ENCODE peak calls at places on chromosomes 11 and 22, in six cellular contexts. One of them, this sample, is unnamed.

GRCh38 chr22:48353116-48353947 is 1474.3 kb downstream of the BRD1 start:
- DNase-seq in stimulated activated CD4-positive, alpha-beta T cell treated with anti-CD3 and anti-CD28 coated beads, Interleukin-12 subunit alpha, Interleukin-12 subunit beta, amount 100 ng/mL, for 24 hours: no peak
- DNase-seq in NCI-H1092 treated with DMSO at 0.1 percent for 48 hours: no peak
- DNase-seq in suprapubic skin: no peak
- DNase-seq in effector CD4-positive, alpha-beta T cell: no peak
- DNase-seq in spleen: peak
- DNase-seq in this sample: no peak

GRCh38 chr11:67464411-67465189 is 4.5 kb downstream of the TMEM134 start:
- DNase-seq in stimulated activated CD4-positive, alpha-beta T cell treated with anti-CD3 and anti-CD28 coated beads, Interleukin-12 subunit alpha, Interleukin-12 subunit beta, amount 100 ng/mL, for 24 hours: peak
- DNase-seq in suprapubic skin: peak
- DNase-seq in effector CD4-positive, alpha-beta T cell: peak
- DNase-seq in spleen: peak
- DNase-seq in NCI-H1092 treated with DMSO at 0.1 percent for 48 hours: peak
- DNase-seq in this sample: no peak

GRCh38 chr11:45754261-45754709 is 50.7 kb upstream of the SLC35C1 start:
- DNase-seq in effector CD4-positive, alpha-beta T cell: no peak
- DNase-seq in NCI-H1092 treated with DMSO at 0.1 percent for 48 hours: no peak
- DNase-seq in stimulated activated CD4-positive, alpha-beta T cell treated with anti-CD3 and anti-CD28 coated beads, Interleukin-12 subunit alpha, Interleukin-12 subunit beta, amount 100 ng/mL, for 24 hours: no peak
- DNase-seq in suprapubic skin: no peak
- DNase-seq in spleen: no peak
- DNase-seq in this sample: no peak

GRCh38 chr11:61460474-61460881 is 30.6 kb downstream of the SDHAF2 start:
- DNase-seq in NCI-H1092 treated with DMSO at 0.1 percent for 48 hours: peak
- DNase-seq in suprapubic skin: no peak
- DNase-seq in effector CD4-positive, alpha-beta T cell: no peak
- DNase-seq in spleen: no peak
- DNase-seq in stimulated activated CD4-positive, alpha-beta T cell treated with anti-CD3 and anti-CD28 coated beads, Interleukin-12 subunit alpha, Interleukin-12 subunit beta, amount 100 ng/mL, for 24 hours: no peak
- DNase-seq in this sample: peak

GRCh38 chr11:2449548-2450320 is 4.9 kb downstream of the KCNQ1 start:
- DNase-seq in NCI-H1092 treated with DMSO at 0.1 percent for 48 hours: no peak
- DNase-seq in spleen: peak
- DNase-seq in stimulated activated CD4-positive, alpha-beta T cell treated with anti-CD3 and anti-CD28 coated beads, Interleukin-12 subunit alpha, Interleukin-12 subunit beta, amount 100 ng/mL, for 24 hours: no peak
- DNase-seq in effector CD4-positive, alpha-beta T cell: no peak
- DNase-seq in suprapubic skin: no peak
- DNase-seq in this sample: no peak

GRCh38 chr22:17569971-17570511 is 6.7 kb downstream of the SLC25A18 start:
- DNase-seq in effector CD4-positive, alpha-beta T cell: no peak
- DNase-seq in NCI-H1092 treated with DMSO at 0.1 percent for 48 hours: peak
- DNase-seq in suprapubic skin: no peak
- DNase-seq in stimulated activated CD4-positive, alpha-beta T cell treated with anti-CD3 and anti-CD28 coated beads, Interleukin-12 subunit alpha, Interleukin-12 subunit beta, amount 100 ng/mL, for 24 hours: no peak
- DNase-seq in spleen: no peak
- DNase-seq in this sample: peak

GRCh38 chr11:67410369-67410831 is 5.1 kb upstream of the CARNS1 start:
- DNase-seq in suprapubic skin: no peak
- DNase-seq in NCI-H1092 treated with DMSO at 0.1 percent for 48 hours: no peak
- DNase-seq in spleen: peak
- DNase-seq in stimulated activated CD4-positive, alpha-beta T cell treated with anti-CD3 and anti-CD28 coated beads, Interleukin-12 subunit alpha, Interleukin-12 subunit beta, amount 100 ng/mL, for 24 hours: no peak
- DNase-seq in effector CD4-positive, alpha-beta T cell: no peak
- DNase-seq in this sample: no peak

GRCh38 chr22:42791721-42792452 is 65.2 kb downstream of the ARFGAP3 start:
- DNase-seq in spleen: no peak
- DNase-seq in suprapubic skin: no peak
- DNase-seq in effector CD4-positive, alpha-beta T cell: no peak
- DNase-seq in stimulated activated CD4-positive, alpha-beta T cell treated with anti-CD3 and anti-CD28 coated beads, Interleukin-12 subunit alpha, Interleukin-12 subunit beta, amount 100 ng/mL, for 24 hours: no peak
- DNase-seq in NCI-H1092 treated with DMSO at 0.1 percent for 48 hours: no peak
- DNase-seq in this sample: no peak

GRCh38 chr11:67262731-67263675 is 3.3 kb upstream of the GRK2 start:
- DNase-seq in stimulated activated CD4-positive, alpha-beta T cell treated with anti-CD3 and anti-CD28 coated beads, Interleukin-12 subunit alpha, Interleukin-12 subunit beta, amount 100 ng/mL, for 24 hours: peak
- DNase-seq in spleen: peak
- DNase-seq in suprapubic skin: no peak
- DNase-seq in NCI-H1092 treated with DMSO at 0.1 percent for 48 hours: peak
- DNase-seq in effector CD4-positive, alpha-beta T cell: peak
- DNase-seq in this sample: peak

GRCh38 chr22:40033586-40034380 is 39.0 kb downstream of the FAM83F start:
- DNase-seq in spleen: peak
- DNase-seq in suprapubic skin: peak
- DNase-seq in effector CD4-positive, alpha-beta T cell: no peak
- DNase-seq in NCI-H1092 treated with DMSO at 0.1 percent for 48 hours: peak
- DNase-seq in stimulated activated CD4-positive, alpha-beta T cell treated with anti-CD3 and anti-CD28 coated beads, Interleukin-12 subunit alpha, Interleukin-12 subunit beta, amount 100 ng/mL, for 24 hours: no peak
- DNase-seq in this sample: no peak

GRCh38 chr22:33247758-33248157 is 189.6 kb upstream of the SYN3 start:
- DNase-seq in spleen: no peak
- DNase-seq in NCI-H1092 treated with DMSO at 0.1 percent for 48 hours: no peak
- DNase-seq in effector CD4-positive, alpha-beta T cell: no peak
- DNase-seq in stimulated activated CD4-positive, alpha-beta T cell treated with anti-CD3 and anti-CD28 coated beads, Interleukin-12 subunit alpha, Interleukin-12 subunit beta, amount 100 ng/mL, for 24 hours: no peak
- DNase-seq in suprapubic skin: no peak
- DNase-seq in this sample: no peak

GRCh38 chr22:49768511-49768910 is 59.2 kb downstream of the BRD1 start:
- DNase-seq in stimulated activated CD4-positive, alpha-beta T cell treated with anti-CD3 and anti-CD28 coated beads, Interleukin-12 subunit alpha, Interleukin-12 subunit beta, amount 100 ng/mL, for 24 hours: no peak
- DNase-seq in NCI-H1092 treated with DMSO at 0.1 percent for 48 hours: no peak
- DNase-seq in suprapubic skin: no peak
- DNase-seq in effector CD4-positive, alpha-beta T cell: no peak
- DNase-seq in spleen: peak
- DNase-seq in this sample: no peak

GRCh38 chr22:22380098-22381030 is 128.2 kb downstream of the ZNF280B start:
- DNase-seq in NCI-H1092 treated with DMSO at 0.1 percent for 48 hours: peak
- DNase-seq in suprapubic skin: no peak
- DNase-seq in stimulated activated CD4-positive, alpha-beta T cell treated with anti-CD3 and anti-CD28 coated beads, Interleukin-12 subunit alpha, Interleukin-12 subunit beta, amount 100 ng/mL, for 24 hours: no peak
- DNase-seq in effector CD4-positive, alpha-beta T cell: no peak
- DNase-seq in spleen: peak
- DNase-seq in this sample: no peak

GRCh38 chr22:20607157-20607907 is 99.9 kb downstream of the MED15 start:
- DNase-seq in NCI-H1092 treated with DMSO at 0.1 percent for 48 hours: peak
- DNase-seq in stimulated activated CD4-positive, alpha-beta T cell treated with anti-CD3 and anti-CD28 coated beads, Interleukin-12 subunit alpha, Interleukin-12 subunit beta, amount 100 ng/mL, for 24 hours: no peak
- DNase-seq in suprapubic skin: no peak
- DNase-seq in spleen: peak
- DNase-seq in effector CD4-positive, alpha-beta T cell: no peak
- DNase-seq in this sample: no peak

GRCh38 chr11:65078151-65078550 is 5.7 kb downstream of the CDCA5 start:
- DNase-seq in NCI-H1092 treated with DMSO at 0.1 percent for 48 hours: peak
- DNase-seq in spleen: peak
- DNase-seq in suprapubic skin: no peak
- DNase-seq in stimulated activated CD4-positive, alpha-beta T cell treated with anti-CD3 and anti-CD28 coated beads, Interleukin-12 subunit alpha, Interleukin-12 subunit beta, amount 100 ng/mL, for 24 hours: peak
- DNase-seq in effector CD4-positive, alpha-beta T cell: peak
- DNase-seq in this sample: peak

GRCh38 chr11:14357843-14358728 is 897 bp downstream of the RRAS2 start:
- DNase-seq in suprapubic skin: no peak
- DNase-seq in NCI-H1092 treated with DMSO at 0.1 percent for 48 hours: peak
- DNase-seq in effector CD4-positive, alpha-beta T cell: peak
- DNase-seq in spleen: peak
- DNase-seq in stimulated activated CD4-positive, alpha-beta T cell treated with anti-CD3 and anti-CD28 coated beads, Interleukin-12 subunit alpha, Interleukin-12 subunit beta, amount 100 ng/mL, for 24 hours: peak
- DNase-seq in this sample: peak

GRCh38 chr22:30829901-30830550 is 135.4 kb downstream of the OSBP2 start:
- DNase-seq in suprapubic skin: peak
- DNase-seq in stimulated activated CD4-positive, alpha-beta T cell treated with anti-CD3 and anti-CD28 coated beads, Interleukin-12 subunit alpha, Interleukin-12 subunit beta, amount 100 ng/mL, for 24 hours: no peak
- DNase-seq in spleen: no peak
- DNase-seq in effector CD4-positive, alpha-beta T cell: no peak
- DNase-seq in NCI-H1092 treated with DMSO at 0.1 percent for 48 hours: no peak
- DNase-seq in this sample: peak

GRCh38 chr11:61486779-61487178 is 21.8 kb upstream of the LRRC10B start:
- DNase-seq in suprapubic skin: no peak
- DNase-seq in stimulated activated CD4-positive, alpha-beta T cell treated with anti-CD3 and anti-CD28 coated beads, Interleukin-12 subunit alpha, Interleukin-12 subunit beta, amount 100 ng/mL, for 24 hours: no peak
- DNase-seq in spleen: no peak
- DNase-seq in effector CD4-positive, alpha-beta T cell: no peak
- DNase-seq in NCI-H1092 treated with DMSO at 0.1 percent for 48 hours: no peak
- DNase-seq in this sample: no peak

GRCh38 chr11:65592840-65593517 is 2.6 kb downstream of the KCNK7 start:
- DNase-seq in NCI-H1092 treated with DMSO at 0.1 percent for 48 hours: no peak
- DNase-seq in stimulated activated CD4-positive, alpha-beta T cell treated with anti-CD3 and anti-CD28 coated beads, Interleukin-12 subunit alpha, Interleukin-12 subunit beta, amount 100 ng/mL, for 24 hours: no peak
- DNase-seq in spleen: no peak
- DNase-seq in effector CD4-positive, alpha-beta T cell: no peak
- DNase-seq in suprapubic skin: no peak
- DNase-seq in this sample: no peak

GRCh38 chr22:48337957-48338792 is 1489.5 kb downstream of the BRD1 start:
- DNase-seq in NCI-H1092 treated with DMSO at 0.1 percent for 48 hours: no peak
- DNase-seq in spleen: peak
- DNase-seq in suprapubic skin: no peak
- DNase-seq in stimulated activated CD4-positive, alpha-beta T cell treated with anti-CD3 and anti-CD28 coated beads, Interleukin-12 subunit alpha, Interleukin-12 subunit beta, amount 100 ng/mL, for 24 hours: no peak
- DNase-seq in effector CD4-positive, alpha-beta T cell: no peak
- DNase-seq in this sample: no peak

GRCh38 chr11:15748107-15748506 is 608.2 kb downstream of the SOX6 start:
- DNase-seq in stimulated activated CD4-positive, alpha-beta T cell treated with anti-CD3 and anti-CD28 coated beads, Interleukin-12 subunit alpha, Interleukin-12 subunit beta, amount 100 ng/mL, for 24 hours: no peak
- DNase-seq in effector CD4-positive, alpha-beta T cell: no peak
- DNase-seq in suprapubic skin: no peak
- DNase-seq in spleen: no peak
- DNase-seq in NCI-H1092 treated with DMSO at 0.1 percent for 48 hours: no peak
- DNase-seq in this sample: no peak

GRCh38 chr11:1825039-1825740 is 9.6 kb upstream of the SYT8 start:
- DNase-seq in stimulated activated CD4-positive, alpha-beta T cell treated with anti-CD3 and anti-CD28 coated beads, Interleukin-12 subunit alpha, Interleukin-12 subunit beta, amount 100 ng/mL, for 24 hours: no peak
- DNase-seq in suprapubic skin: no peak
- DNase-seq in effector CD4-positive, alpha-beta T cell: no peak
- DNase-seq in NCI-H1092 treated with DMSO at 0.1 percent for 48 hours: no peak
- DNase-seq in spleen: peak
- DNase-seq in this sample: peak

GRCh38 chr11:17551347-17552040 is 4.4 kb downstream of the OTOG start:
- DNase-seq in stimulated activated CD4-positive, alpha-beta T cell treated with anti-CD3 and anti-CD28 coated beads, Interleukin-12 subunit alpha, Interleukin-12 subunit beta, amount 100 ng/mL, for 24 hours: no peak
- DNase-seq in effector CD4-positive, alpha-beta T cell: no peak
- DNase-seq in suprapubic skin: no peak
- DNase-seq in NCI-H1092 treated with DMSO at 0.1 percent for 48 hours: no peak
- DNase-seq in spleen: peak
- DNase-seq in this sample: no peak

GRCh38 chr11:61082931-61083531 is 19.3 kb upstream of the CD5 start:
- DNase-seq in suprapubic skin: no peak
- DNase-seq in effector CD4-positive, alpha-beta T cell: peak
- DNase-seq in spleen: no peak
- DNase-seq in NCI-H1092 treated with DMSO at 0.1 percent for 48 hours: no peak
- DNase-seq in stimulated activated CD4-positive, alpha-beta T cell treated with anti-CD3 and anti-CD28 coated beads, Interleukin-12 subunit alpha, Interleukin-12 subunit beta, amount 100 ng/mL, for 24 hours: no peak
- DNase-seq in this sample: no peak

GRCh38 chr11:131246589-131247164 is 123.7 kb upstream of the NTM start:
- DNase-seq in suprapubic skin: no peak
- DNase-seq in spleen: no peak
- DNase-seq in effector CD4-positive, alpha-beta T cell: no peak
- DNase-seq in stimulated activated CD4-positive, alpha-beta T cell treated with anti-CD3 and anti-CD28 coated beads, Interleukin-12 subunit alpha, Interleukin-12 subunit beta, amount 100 ng/mL, for 24 hours: no peak
- DNase-seq in NCI-H1092 treated with DMSO at 0.1 percent for 48 hours: no peak
- DNase-seq in this sample: peak

GRCh38 chr11:61688368-61689163 is 8.4 kb downstream of the DAGLA start:
- DNase-seq in stimulated activated CD4-positive, alpha-beta T cell treated with anti-CD3 and anti-CD28 coated beads, Interleukin-12 subunit alpha, Interleukin-12 subunit beta, amount 100 ng/mL, for 24 hours: no peak
- DNase-seq in suprapubic skin: peak
- DNase-seq in NCI-H1092 treated with DMSO at 0.1 percent for 48 hours: no peak
- DNase-seq in effector CD4-positive, alpha-beta T cell: no peak
- DNase-seq in spleen: no peak
- DNase-seq in this sample: peak

GRCh38 chr11:43504316-43504950 is 145.7 kb downstream of the TTC17 start:
- DNase-seq in effector CD4-positive, alpha-beta T cell: no peak
- DNase-seq in suprapubic skin: no peak
- DNase-seq in NCI-H1092 treated with DMSO at 0.1 percent for 48 hours: peak
- DNase-seq in stimulated activated CD4-positive, alpha-beta T cell treated with anti-CD3 and anti-CD28 coated beads, Interleukin-12 subunit alpha, Interleukin-12 subunit beta, amount 100 ng/mL, for 24 hours: no peak
- DNase-seq in spleen: no peak
- DNase-seq in this sample: peak

GRCh38 chr11:37916331-37916730 is 1318.3 kb upstream of the RAG2 start:
- DNase-seq in NCI-H1092 treated with DMSO at 0.1 percent for 48 hours: no peak
- DNase-seq in stimulated activated CD4-positive, alpha-beta T cell treated with anti-CD3 and anti-CD28 coated beads, Interleukin-12 subunit alpha, Interleukin-12 subunit beta, amount 100 ng/mL, for 24 hours: no peak
- DNase-seq in effector CD4-positive, alpha-beta T cell: no peak
- DNase-seq in spleen: no peak
- DNase-seq in suprapubic skin: no peak
- DNase-seq in this sample: no peak

GRCh38 chr11:911031-911889 is 650 bp upstream of the CHID1 start:
- DNase-seq in stimulated activated CD4-positive, alpha-beta T cell treated with anti-CD3 and anti-CD28 coated beads, Interleukin-12 subunit alpha, Interleukin-12 subunit beta, amount 100 ng/mL, for 24 hours: peak
- DNase-seq in spleen: peak
- DNase-seq in effector CD4-positive, alpha-beta T cell: no peak
- DNase-seq in suprapubic skin: no peak
- DNase-seq in NCI-H1092 treated with DMSO at 0.1 percent for 48 hours: peak
- DNase-seq in this sample: peak

GRCh38 chr11:107457205-107457557 is 444 bp downstream of the CWF19L2 start:
- DNase-seq in effector CD4-positive, alpha-beta T cell: no peak
- DNase-seq in stimulated activated CD4-positive, alpha-beta T cell treated with anti-CD3 and anti-CD28 coated beads, Interleukin-12 subunit alpha, Interleukin-12 subunit beta, amount 100 ng/mL, for 24 hours: no peak
- DNase-seq in suprapubic skin: no peak
- DNase-seq in spleen: no peak
- DNase-seq in NCI-H1092 treated with DMSO at 0.1 percent for 48 hours: no peak
- DNase-seq in this sample: peak